ENCODE peak calls at places on chromosomes 2 and 18, in nine cellular contexts. One of them, this sample, is unnamed.

GRCh38 chr2:236735742-236736360 is 166.2 kb downstream of the ACKR3 start:
- DNase-seq in frontal cortex: no peak
- DNase-seq in osteocyte: no peak
- DNase-seq in ascending aorta: no peak
- DNase-seq in PC-3: no peak
- DNase-seq in psoas muscle: no peak
- DNase-seq in heart right ventricle: no peak
- DNase-seq in fibroblast of lung: no peak
- DNase-seq in mammary epithelial cell: no peak
- DNase-seq in this sample: no peak

GRCh38 chr2:192228685-192229084 is 34.0 kb upstream of the TMEFF2 start:
- DNase-seq in frontal cortex: no peak
- DNase-seq in osteocyte: no peak
- DNase-seq in ascending aorta: no peak
- DNase-seq in PC-3: no peak
- DNase-seq in psoas muscle: no peak
- DNase-seq in heart right ventricle: no peak
- DNase-seq in fibroblast of lung: no peak
- DNase-seq in mammary epithelial cell: peak
- DNase-seq in this sample: no peak

GRCh38 chr2:72126186-72127100 is 21.2 kb downstream of the CYP26B1 start:
- DNase-seq in frontal cortex: no peak
- DNase-seq in osteocyte: peak
- DNase-seq in ascending aorta: no peak
- DNase-seq in PC-3: no peak
- DNase-seq in psoas muscle: no peak
- DNase-seq in heart right ventricle: no peak
- DNase-seq in fibroblast of lung: no peak
- DNase-seq in mammary epithelial cell: no peak
- DNase-seq in this sample: no peak

GRCh38 chr18:60189840-60190239 is 182.7 kb downstream of the MC4R start:
- DNase-seq in frontal cortex: no peak
- DNase-seq in osteocyte: no peak
- DNase-seq in ascending aorta: no peak
- DNase-seq in PC-3: no peak
- DNase-seq in psoas muscle: no peak
- DNase-seq in heart right ventricle: no peak
- DNase-seq in fibroblast of lung: no peak
- DNase-seq in mammary epithelial cell: no peak
- DNase-seq in this sample: no peak

GRCh38 chr2:112843288-112843687 is 6.7 kb upstream of the IL1B start:
- DNase-seq in frontal cortex: no peak
- DNase-seq in osteocyte: no peak
- DNase-seq in ascending aorta: no peak
- DNase-seq in PC-3: no peak
- DNase-seq in psoas muscle: no peak
- DNase-seq in heart right ventricle: no peak
- DNase-seq in fibroblast of lung: no peak
- DNase-seq in mammary epithelial cell: no peak
- DNase-seq in this sample: no peak

GRCh38 chr2:48467637-48468036 is 62.3 kb upstream of the STON1 start:
- DNase-seq in frontal cortex: no peak
- DNase-seq in osteocyte: no peak
- DNase-seq in ascending aorta: no peak
- DNase-seq in PC-3: no peak
- DNase-seq in psoas muscle: no peak
- DNase-seq in heart right ventricle: no peak
- DNase-seq in fibroblast of lung: no peak
- DNase-seq in mammary epithelial cell: no peak
- DNase-seq in this sample: no peak

GRCh38 chr18:60996822-60997221 is 336.4 kb upstream of the CDH20 start:
- DNase-seq in frontal cortex: no peak
- DNase-seq in osteocyte: no peak
- DNase-seq in ascending aorta: no peak
- DNase-seq in PC-3: no peak
- DNase-seq in psoas muscle: no peak
- DNase-seq in heart right ventricle: no peak
- DNase-seq in fibroblast of lung: no peak
- DNase-seq in mammary epithelial cell: no peak
- DNase-seq in this sample: no peak

GRCh38 chr2:172968061-172968469 is 107.6 kb upstream of the MAP3K20 start:
- DNase-seq in frontal cortex: peak
- DNase-seq in osteocyte: peak
- DNase-seq in ascending aorta: peak
- DNase-seq in PC-3: peak
- DNase-seq in psoas muscle: peak
- DNase-seq in heart right ventricle: peak
- DNase-seq in fibroblast of lung: peak
- DNase-seq in mammary epithelial cell: peak
- DNase-seq in this sample: no peak

GRCh38 chr2:48248251-48248933 is 281.6 kb upstream of the STON1 start:
- DNase-seq in frontal cortex: peak
- DNase-seq in osteocyte: no peak
- DNase-seq in ascending aorta: no peak
- DNase-seq in PC-3: peak
- DNase-seq in psoas muscle: no peak
- DNase-seq in heart right ventricle: no peak
- DNase-seq in fibroblast of lung: peak
- DNase-seq in mammary epithelial cell: peak
- DNase-seq in this sample: no peak

This sample was measured in SHP77 treated with DMSO at 0.1 percent for 48 hours.